ENCODE peak calls at places on chromosomes 16 and 17, in six cellular contexts. V, S, X, N, A and O are unnamed samples.

GRCh38 chr16:12450381-12450780 is 353.3 kb downstream of the CPPED1 start:
- DNase-seq in V (no peak), S (no peak), X (no peak), N (no peak), A (no peak), O (no peak)

GRCh38 chr17:77442976-77443742 is 302.4 kb downstream of the SEC14L1 start:
- DNase-seq in V (no peak), S (no peak), X (no peak), N (no peak), A (no peak), O (peak; percentile 36)

GRCh38 chr17:5508855-5509254 is 22.5 kb downstream of the MIS12 start:
- DNase-seq in V (no peak), S (peak; percentile 47), X (no peak), N (peak; percentile 86), A (no peak), O (peak; percentile 75)

GRCh38 chr17:30031214-30031869 is 85.3 kb upstream of the NSRP1 start:
- DNase-seq in V (no peak), S (no peak), X (no peak), N (no peak), A (no peak), O (no peak)

GRCh38 chr17:58244958-58245357 is 6.6 kb downstream of the LPO start:
- DNase-seq in V (no peak), S (no peak), X (no peak), N (no peak), A (no peak), O (no peak)

GRCh38 chr17:44417553-44417952 is 28.1 kb upstream of the ITGA2B start:
- DNase-seq in V (no peak), S (no peak), X (no peak), N (peak; percentile 75), A (no peak), O (peak; percentile 35)

GRCh38 chr16:4142268-4142667 is 26.0 kb upstream of the ADCY9 start:
- DNase-seq in V (peak; percentile 7), S (no peak), X (no peak), N (no peak), A (no peak), O (no peak)

GRCh38 chr16:85822145-85822544 is 22.6 kb downstream of the COX4I1 start:
- DNase-seq in V (no peak), S (no peak), X (no peak), N (no peak), A (no peak), O (no peak)

GRCh38 chr17:16419929-16420271 is 4.5 kb downstream of the TRPV2 start:
- DNase-seq in V (peak; percentile 22), S (no peak), X (no peak), N (peak; percentile 90), A (no peak), O (peak; percentile 88)

GRCh38 chr16:9469512-9469911 is 378.1 kb downstream of the HAPSTR1 start:
- DNase-seq in V (no peak), S (no peak), X (no peak), N (peak; percentile 4), A (no peak), O (no peak)

GRCh38 chr16:78780808-78781207 is 681.4 kb downstream of the WWOX start:
- DNase-seq in V (no peak), S (no peak), X (no peak), N (no peak), A (no peak), O (no peak)

GRCh38 chr16:27786221-27786848 is 236.4 kb downstream of the KATNIP start:
- DNase-seq in V (no peak), S (no peak), X (no peak), N (no peak), A (no peak), O (no peak)

GRCh38 chr17:45370949-45371413 is 54.2 kb upstream of the MAP3K14 start:
- DNase-seq in V (no peak), S (no peak), X (peak; percentile 20), N (peak; percentile 76), A (no peak), O (no peak)

GRCh38 chr17:17001076-17001777 is 29.3 kb upstream of the TNFRSF13B start:
- DNase-seq in V (no peak), S (no peak), X (no peak), N (no peak), A (no peak), O (no peak)

GRCh38 chr17:57697891-57698708 is 47.0 kb downstream of the CCDC182 start:
- DNase-seq in V (no peak), S (no peak), X (no peak), N (no peak), A (no peak), O (no peak)

GRCh38 chr17:47654991-47655390 is 5.3 kb downstream of the KPNB1 start:
- DNase-seq in V (no peak), S (no peak), X (no peak), N (no peak), A (no peak), O (no peak)

GRCh38 chr17:77503916-77504651 is 363.3 kb downstream of the SEC14L1 start:
- DNase-seq in V (no peak), S (no peak), X (no peak), N (no peak), A (no peak), O (no peak)

GRCh38 chr17:57211010-57211411 is 45.3 kb upstream of the MSI2 start:
- DNase-seq in V (no peak), S (no peak), X (no peak), N (no peak), A (no peak), O (no peak)

GRCh38 chr16:82612263-82612662 is 14.5 kb upstream of the CDH13 start:
- DNase-seq in V (no peak), S (no peak), X (no peak), N (no peak), A (no peak), O (no peak)

GRCh38 chr16:85992779-85993178 is 93.8 kb downstream of the IRF8 start:
- DNase-seq in V (no peak), S (no peak), X (no peak), N (no peak), A (no peak), O (no peak)

GRCh38 chr17:27991594-27991993 is 50.9 kb upstream of the NLK start:
- DNase-seq in V (no peak), S (no peak), X (no peak), N (no peak), A (no peak), O (no peak)

GRCh38 chr17:75639771-75640555 is 6.7 kb downstream of the SMIM5 start:
- DNase-seq in V (no peak), S (no peak), X (no peak), N (no peak), A (no peak), O (no peak)

GRCh38 chr16:425740-426114 is 278 bp downstream of the RAB11FIP3 start:
- DNase-seq in V (no peak), S (no peak), X (no peak), N (no peak), A (no peak), O (no peak)

GRCh38 chr17:58641937-58642336 is 49.9 kb downstream of the TEX14 start:
- DNase-seq in V (no peak), S (no peak), X (no peak), N (no peak), A (no peak), O (peak; percentile 20)

GRCh38 chr16:26645629-26646028 is 421.1 kb upstream of the C16orf82 start:
- DNase-seq in V (no peak), S (peak; percentile 9), X (no peak), N (peak; percentile 33), A (no peak), O (no peak)

GRCh38 chr17:48194097-48194550 is 86.6 kb downstream of the SNX11 start:
- DNase-seq in V (no peak), S (no peak), X (no peak), N (no peak), A (no peak), O (peak; percentile 90)

GRCh38 chr16:10579965-10580918 is at the start of gene EMP2:
- DNase-seq in V (no peak), S (no peak), X (peak; percentile 76), N (peak; percentile 51), A (peak; percentile 91), O (peak; percentile 79)

GRCh38 chr16:2236362-2237075 is at the start of gene DNASE1L2:
- DNase-seq in V (no peak), S (no peak), X (no peak), N (peak; percentile 28), A (peak; percentile 20), O (peak; percentile 50)

GRCh38 chr16:82507271-82507670 is 119.5 kb upstream of the CDH13 start:
- DNase-seq in V (no peak), S (no peak), X (no peak), N (no peak), A (no peak), O (no peak)

GRCh38 chr17:41511130-41511529 is 5.7 kb upstream of the KRT13 start:
- DNase-seq in V (no peak), S (no peak), X (no peak), N (no peak), A (no peak), O (no peak)

GRCh38 chr16:69542974-69543373 is 22.8 kb upstream of the NFAT5 start:
- DNase-seq in V (no peak), S (no peak), X (no peak), N (peak; percentile 69), A (no peak), O (peak; percentile 50)

GRCh38 chr17:49739662-49740271 is 24.2 kb downstream of the FAM117A start:
- DNase-seq in V (peak; percentile 97), S (no peak), X (no peak), N (peak; percentile 90), A (peak; percentile 78), O (no peak)

GRCh38 chr16:86955136-86955890 is 361.9 kb downstream of the C16orf95 start:
- DNase-seq in V (no peak), S (no peak), X (no peak), N (no peak), A (no peak), O (no peak)

GRCh38 chr16:31875112-31875803 is 1.7 kb downstream of the ZNF267 start:
- DNase-seq in V (no peak), S (no peak), X (no peak), N (no peak), A (no peak), O (peak; percentile 64)

GRCh38 chr17:77783991-77784820 is 174.3 kb upstream of the TNRC6C start:
- DNase-seq in V (peak; percentile 65), S (no peak), X (no peak), N (no peak), A (no peak), O (no peak)

GRCh38 chr16:80231118-80231515 is 309.7 kb upstream of the DYNLRB2 start:
- DNase-seq in V (no peak), S (no peak), X (no peak), N (no peak), A (no peak), O (peak; percentile 44)

GRCh38 chr17:3594056-3594810 is 15.0 kb downstream of the TRPV1 start:
- DNase-seq in V (no peak), S (no peak), X (no peak), N (peak; percentile 97), A (no peak), O (peak; percentile 18)

GRCh38 chr17:29746669-29747068 is 124.0 kb upstream of the CORO6 start:
- DNase-seq in V (no peak), S (no peak), X (no peak), N (no peak), A (no peak), O (no peak)